ENCODE peak calls at places on chromosomes 6 and 20, in eight cellular contexts. One of them, this sample, is unnamed.
A peak's percentile ranks its signal among the peaks of the same experiment; 100 is the strongest.

GRCh38 chr6:110529355-110529754 is 52.9 kb upstream of the SLC22A16 start:
- DNase-seq in astrocyte: peak; percentile 67
- DNase-seq in Peyer's patch: no peak
- DNase-seq in cardiac muscle cell: no peak
- DNase-seq in tibial nerve: no peak
- DNase-seq in heart right ventricle: no peak
- DNase-seq in mammary epithelial cell: peak; percentile 84
- DNase-seq in WERI-Rb-1: no peak
- DNase-seq in this sample: no peak

GRCh38 chr6:156189195-156189594 is 588.0 kb upstream of the ARID1B start:
- DNase-seq in Peyer's patch: no peak
- DNase-seq in tibial nerve: no peak
- DNase-seq in cardiac muscle cell: no peak
- DNase-seq in heart right ventricle: no peak
- DNase-seq in mammary epithelial cell: no peak
- DNase-seq in WERI-Rb-1: no peak
- DNase-seq in astrocyte: no peak
- DNase-seq in this sample: no peak

GRCh38 chr20:41005361-41005729 is 23.3 kb upstream of the TOP1 start:
- DNase-seq in heart right ventricle: peak; percentile 82
- DNase-seq in WERI-Rb-1: no peak
- DNase-seq in mammary epithelial cell: peak; percentile 91
- DNase-seq in Peyer's patch: peak; percentile 74
- DNase-seq in cardiac muscle cell: no peak
- DNase-seq in astrocyte: peak; percentile 93
- DNase-seq in tibial nerve: peak; percentile 88
- DNase-seq in this sample: no peak

GRCh38 chr20:17750722-17751045 is 50.9 kb downstream of the BANF2 start:
- DNase-seq in tibial nerve: no peak
- DNase-seq in WERI-Rb-1: no peak
- DNase-seq in Peyer's patch: no peak
- DNase-seq in mammary epithelial cell: no peak
- DNase-seq in cardiac muscle cell: no peak
- DNase-seq in heart right ventricle: no peak
- DNase-seq in astrocyte: no peak
- DNase-seq in this sample: no peak

GRCh38 chr6:161104966-161105365 is 113.4 kb downstream of the MAP3K4 start:
- DNase-seq in mammary epithelial cell: peak; percentile 40
- DNase-seq in Peyer's patch: no peak
- DNase-seq in heart right ventricle: no peak
- DNase-seq in cardiac muscle cell: no peak
- DNase-seq in astrocyte: peak; percentile 63
- DNase-seq in tibial nerve: no peak
- DNase-seq in WERI-Rb-1: no peak
- DNase-seq in this sample: no peak

GRCh38 chr6:71072508-71072907 is 115.6 kb upstream of the B3GAT2 start:
- DNase-seq in Peyer's patch: no peak
- DNase-seq in astrocyte: peak; percentile 36
- DNase-seq in mammary epithelial cell: no peak
- DNase-seq in WERI-Rb-1: no peak
- DNase-seq in cardiac muscle cell: no peak
- DNase-seq in heart right ventricle: no peak
- DNase-seq in tibial nerve: no peak
- DNase-seq in this sample: no peak

GRCh38 chr6:164401871-164402270 is 907.5 kb downstream of the C6orf118 start:
- DNase-seq in cardiac muscle cell: no peak
- DNase-seq in WERI-Rb-1: no peak
- DNase-seq in Peyer's patch: no peak
- DNase-seq in astrocyte: no peak
- DNase-seq in heart right ventricle: no peak
- DNase-seq in tibial nerve: no peak
- DNase-seq in mammary epithelial cell: no peak
- DNase-seq in this sample: no peak

GRCh38 chr6:5537132-5537531 is 275.8 kb downstream of the FARS2 start:
- DNase-seq in cardiac muscle cell: no peak
- DNase-seq in astrocyte: no peak
- DNase-seq in WERI-Rb-1: no peak
- DNase-seq in tibial nerve: no peak
- DNase-seq in mammary epithelial cell: no peak
- DNase-seq in heart right ventricle: no peak
- DNase-seq in Peyer's patch: no peak
- DNase-seq in this sample: no peak

GRCh38 chr6:29809249-29809648 is 18.4 kb upstream of the HLA-G start:
- DNase-seq in WERI-Rb-1: no peak
- DNase-seq in heart right ventricle: no peak
- DNase-seq in Peyer's patch: no peak
- DNase-seq in mammary epithelial cell: peak; percentile 64
- DNase-seq in astrocyte: no peak
- DNase-seq in cardiac muscle cell: no peak
- DNase-seq in tibial nerve: no peak
- DNase-seq in this sample: no peak

GRCh38 chr20:46151936-46152335 is 33.8 kb downstream of the CD40 start:
- DNase-seq in cardiac muscle cell: no peak
- DNase-seq in tibial nerve: no peak
- DNase-seq in Peyer's patch: no peak
- DNase-seq in mammary epithelial cell: no peak
- DNase-seq in heart right ventricle: no peak
- DNase-seq in astrocyte: no peak
- DNase-seq in WERI-Rb-1: peak; percentile 50
- DNase-seq in this sample: no peak

GRCh38 chr6:10416516-10416862 is 1.6 kb upstream of the TFAP2A start:
- DNase-seq in astrocyte: no peak
- DNase-seq in WERI-Rb-1: no peak
- DNase-seq in Peyer's patch: no peak
- DNase-seq in mammary epithelial cell: no peak
- DNase-seq in cardiac muscle cell: no peak
- DNase-seq in tibial nerve: no peak
- DNase-seq in heart right ventricle: no peak
- DNase-seq in this sample: no peak

GRCh38 chr6:133300896-133301295 is 59.7 kb downstream of the EYA4 start:
- DNase-seq in Peyer's patch: no peak
- DNase-seq in astrocyte: no peak
- DNase-seq in WERI-Rb-1: no peak
- DNase-seq in tibial nerve: no peak
- DNase-seq in heart right ventricle: no peak
- DNase-seq in cardiac muscle cell: no peak
- DNase-seq in mammary epithelial cell: no peak
- DNase-seq in this sample: no peak

GRCh38 chr20:6058684-6059295 is 4.9 kb upstream of the LRRN4 start:
- DNase-seq in Peyer's patch: no peak
- DNase-seq in heart right ventricle: no peak
- DNase-seq in mammary epithelial cell: no peak
- DNase-seq in WERI-Rb-1: no peak
- DNase-seq in cardiac muscle cell: peak; percentile 75
- DNase-seq in tibial nerve: no peak
- DNase-seq in astrocyte: peak; percentile 12
- DNase-seq in this sample: no peak
- H3K27ac ChIP-seq in Peyer's patch: no peak overlapping the region
- H3K27ac ChIP-seq in heart right ventricle: no peak overlapping the region
- H3K27ac ChIP-seq in mammary epithelial cell: no peak overlapping the region
- H3K27ac ChIP-seq in WERI-Rb-1: no peak overlapping the region
- H3K27ac ChIP-seq in cardiac muscle cell: peak overlapping the region; percentile 100
- H3K27ac ChIP-seq in tibial nerve: no peak overlapping the region
- H3K27ac ChIP-seq in astrocyte: no peak overlapping the region
- H3K27ac ChIP-seq in this sample: no peak overlapping the region

GRCh38 chr6:118784641-118785164 is 109.2 kb upstream of the ASF1A start:
- DNase-seq in WERI-Rb-1: no peak
- DNase-seq in tibial nerve: no peak
- DNase-seq in mammary epithelial cell: peak; percentile 53
- DNase-seq in heart right ventricle: peak; percentile 30
- DNase-seq in astrocyte: no peak
- DNase-seq in Peyer's patch: no peak
- DNase-seq in cardiac muscle cell: no peak
- DNase-seq in this sample: no peak

GRCh38 chr6:118783931-118784528 is 109.9 kb upstream of the ASF1A start:
- DNase-seq in heart right ventricle: no peak
- DNase-seq in astrocyte: no peak
- DNase-seq in tibial nerve: no peak
- DNase-seq in mammary epithelial cell: peak; percentile 15
- DNase-seq in Peyer's patch: no peak
- DNase-seq in WERI-Rb-1: no peak
- DNase-seq in cardiac muscle cell: peak; percentile 28
- DNase-seq in this sample: no peak

GRCh38 chr6:118786696-118787453 is 107.1 kb upstream of the ASF1A start:
- DNase-seq in heart right ventricle: no peak
- DNase-seq in mammary epithelial cell: no peak
- DNase-seq in WERI-Rb-1: no peak
- DNase-seq in Peyer's patch: no peak
- DNase-seq in cardiac muscle cell: no peak
- DNase-seq in astrocyte: no peak
- DNase-seq in tibial nerve: no peak
- DNase-seq in this sample: no peak

GRCh38 chr6:118787746-118788419 is 106.1 kb upstream of the ASF1A start:
- DNase-seq in tibial nerve: peak; percentile 36
- DNase-seq in cardiac muscle cell: no peak
- DNase-seq in heart right ventricle: no peak
- DNase-seq in Peyer's patch: no peak
- DNase-seq in WERI-Rb-1: no peak
- DNase-seq in astrocyte: no peak
- DNase-seq in mammary epithelial cell: no peak
- DNase-seq in this sample: no peak

GRCh38 chr6:118785601-118786000 is 108.4 kb upstream of the ASF1A start:
- DNase-seq in cardiac muscle cell: no peak
- DNase-seq in astrocyte: no peak
- DNase-seq in Peyer's patch: no peak
- DNase-seq in mammary epithelial cell: no peak
- DNase-seq in heart right ventricle: no peak
- DNase-seq in WERI-Rb-1: no peak
- DNase-seq in tibial nerve: no peak
- DNase-seq in this sample: no peak
- TF ChIP-seq CTCF in cardiac muscle cell: no peak
- TF ChIP-seq CTCF in astrocyte: no peak
- TF ChIP-seq CTCF in Peyer's patch: no peak
- TF ChIP-seq CTCF in mammary epithelial cell: no peak
- TF ChIP-seq CTCF in heart right ventricle: no peak
- TF ChIP-seq CTCF in WERI-Rb-1: no peak
- TF ChIP-seq CTCF in tibial nerve: no peak
- TF ChIP-seq CTCF in this sample: no peak

GRCh38 chr20:31822421-31823330 is 3.5 kb downstream of the MYLK2 start:
- DNase-seq in WERI-Rb-1: peak; percentile 73
- DNase-seq in cardiac muscle cell: peak; percentile 92
- DNase-seq in mammary epithelial cell: peak; percentile 29
- DNase-seq in tibial nerve: peak; percentile 79
- DNase-seq in heart right ventricle: peak; percentile 82
- DNase-seq in Peyer's patch: peak; percentile 86
- DNase-seq in astrocyte: peak; percentile 49
- DNase-seq in this sample: peak; percentile 78

GRCh38 chr20:31826074-31826473 is 6.9 kb downstream of the MYLK2 start:
- DNase-seq in astrocyte: no peak
- DNase-seq in tibial nerve: no peak
- DNase-seq in heart right ventricle: no peak
- DNase-seq in cardiac muscle cell: no peak
- DNase-seq in WERI-Rb-1: no peak
- DNase-seq in Peyer's patch: peak; percentile 34
- DNase-seq in mammary epithelial cell: no peak
- DNase-seq in this sample: no peak

GRCh38 chr20:31824125-31824485 is 4.9 kb downstream of the MYLK2 start:
- DNase-seq in cardiac muscle cell: no peak
- DNase-seq in heart right ventricle: no peak
- DNase-seq in Peyer's patch: no peak
- DNase-seq in WERI-Rb-1: no peak
- DNase-seq in astrocyte: no peak
- DNase-seq in mammary epithelial cell: no peak
- DNase-seq in tibial nerve: no peak
- DNase-seq in this sample: no peak

GRCh38 chr20:31823360-31824124 is 4.4 kb downstream of the MYLK2 start:
- DNase-seq in mammary epithelial cell: no peak
- DNase-seq in astrocyte: no peak
- DNase-seq in WERI-Rb-1: no peak
- DNase-seq in heart right ventricle: no peak
- DNase-seq in Peyer's patch: no peak
- DNase-seq in cardiac muscle cell: no peak
- DNase-seq in tibial nerve: no peak
- DNase-seq in this sample: no peak

GRCh38 chr20:31824554-31825313 is 5.6 kb downstream of the MYLK2 start:
- DNase-seq in WERI-Rb-1: no peak
- DNase-seq in mammary epithelial cell: no peak
- DNase-seq in cardiac muscle cell: no peak
- DNase-seq in heart right ventricle: no peak
- DNase-seq in astrocyte: no peak
- DNase-seq in tibial nerve: no peak
- DNase-seq in Peyer's patch: no peak
- DNase-seq in this sample: no peak
- H3K27ac ChIP-seq in WERI-Rb-1: no peak overlapping the region
- H3K27ac ChIP-seq in mammary epithelial cell: no peak overlapping the region
- H3K27ac ChIP-seq in cardiac muscle cell: no peak overlapping the region
- H3K27ac ChIP-seq in heart right ventricle: no peak overlapping the region
- H3K27ac ChIP-seq in astrocyte: no peak overlapping the region
- H3K27ac ChIP-seq in tibial nerve: no peak overlapping the region
- H3K27ac ChIP-seq in Peyer's patch: no peak overlapping the region
- H3K27ac ChIP-seq in this sample: no peak overlapping the region

DNA sequence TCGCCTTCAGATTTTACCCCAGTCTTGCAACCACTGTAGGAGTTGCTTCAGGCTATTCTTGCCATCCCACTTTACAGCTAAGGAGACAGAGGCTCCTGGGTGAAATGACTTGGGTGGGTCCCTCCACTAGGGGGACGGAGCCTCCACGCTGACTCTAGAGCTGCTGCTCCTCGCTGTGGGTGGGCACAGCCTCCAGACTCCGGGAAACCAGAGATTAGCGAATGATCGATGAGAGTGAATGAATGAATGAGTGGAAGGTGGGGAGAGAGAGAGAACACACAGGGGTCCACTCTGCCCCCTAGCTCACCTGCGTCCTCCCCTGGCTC is 10.4 kb downstream of the ZBP1 start:
- DNase-seq in astrocyte: no peak
- DNase-seq in tibial nerve: no peak
- DNase-seq in Peyer's patch: peak; percentile 19
- DNase-seq in WERI-Rb-1: no peak
- DNase-seq in heart right ventricle: no peak
- DNase-seq in cardiac muscle cell: no peak
- DNase-seq in mammary epithelial cell: no peak
- DNase-seq in this sample: no peak
- TF ChIP-seq CTCF in astrocyte: peak; percentile 10
- TF ChIP-seq CTCF in tibial nerve: no peak
- TF ChIP-seq CTCF in Peyer's patch: no peak
- TF ChIP-seq CTCF in WERI-Rb-1: peak; percentile 39
- TF ChIP-seq CTCF in heart right ventricle: no peak
- TF ChIP-seq CTCF in cardiac muscle cell: no peak
- TF ChIP-seq CTCF in mammary epithelial cell: no peak
- TF ChIP-seq CTCF in this sample: no peak

This sample was measured in CD8-positive, alpha-beta T cell.